ENCODE peak calls at places on chromosomes 1 and 21, in ten cellular contexts. F, R, N, J, L, Z, Q, G, C and B are unnamed samples.

GRCh38 chr21:37877888-37878684 is 38.2 kb downstream of the KCNJ6 start:
- DNase-seq in J (no peak), R (no peak), F (no peak), N (no peak), C (no peak), Z (no peak), G (no peak), Q (no peak), L (no peak), B (no peak)

GRCh38 chr1:219798283-219799030 is 129.9 kb downstream of the SLC30A10 start:
- DNase-seq in J (no peak), L (no peak), Z (peak), R (no peak), Q (no peak), F (no peak), G (peak), C (peak), N (no peak), B (no peak)

GRCh38 chr1:204323887-204324286 is 35.8 kb downstream of the PLEKHA6 start:
- DNase-seq in L (no peak), N (no peak), J (no peak), G (no peak), Q (no peak), F (no peak), Z (peak), C (peak), R (no peak), B (no peak)

GRCh38 chr21:28959367-28960099 is 33.1 kb downstream of the LTN1 start:
- DNase-seq in N (no peak), Q (no peak), F (no peak), C (peak), G (no peak), Z (peak), L (no peak), J (no peak), R (no peak), B (no peak)

GRCh38 chr21:46347791-46348381 is 23.9 kb downstream of the PCNT start:
- DNase-seq in Q (no peak), N (no peak), G (no peak), Z (peak), J (no peak), R (no peak), L (peak), F (no peak), C (no peak), B (no peak)

GRCh38 chr1:89198500-89199072 is at the start of gene GBP4:
- DNase-seq in L (no peak), C (no peak), J (no peak), Q (no peak), G (peak), F (no peak), N (no peak), R (no peak), Z (peak), B (no peak)

GRCh38 chr21:33042812-33043211 is 17.1 kb downstream of the OLIG2 start:
- DNase-seq in N (no peak), F (no peak), J (no peak), Z (peak), G (no peak), Q (no peak), R (no peak), C (peak), L (no peak), B (peak)

GRCh38 chr1:26772687-26773086 is 15.1 kb upstream of the PIGV start:
- DNase-seq in R (no peak), Z (peak), N (no peak), F (no peak), C (peak), J (no peak), Q (no peak), G (no peak), L (no peak), B (no peak)

GRCh38 chr1:231691618-231692259 is 65.1 kb downstream of the DISC1 start:
- DNase-seq in F (no peak), Q (peak), C (no peak), Z (no peak), J (peak), G (no peak), L (peak), N (peak), R (no peak), B (no peak)

GRCh38 chr1:119603695-119604094 is 44.4 kb downstream of the ZNF697 start:
- DNase-seq in R (no peak), Z (no peak), J (no peak), N (no peak), F (no peak), L (no peak), C (no peak), Q (no peak), G (no peak), B (no peak)

GRCh38 chr1:4657920-4658585 is 3.6 kb downstream of the AJAP1 start:
- DNase-seq in F (no peak), Q (no peak), N (no peak), R (no peak), J (peak), Z (no peak), G (no peak), L (no peak), C (no peak), B (no peak)

GRCh38 chr1:9280015-9280860 is 12.5 kb upstream of the SPSB1 start:
- DNase-seq in F (no peak), L (peak), G (peak), J (no peak), R (no peak), Q (no peak), C (peak), Z (peak), N (no peak), B (no peak)

GRCh38 chr21:16258834-16259611 is 529.2 kb downstream of the USP25 start:
- DNase-seq in L (no peak), G (no peak), R (no peak), C (no peak), Z (no peak), Q (no peak), N (no peak), J (no peak), F (no peak), B (no peak)

GRCh38 chr21:36199021-36199420 is 42.4 kb downstream of the DOP1B start:
- DNase-seq in L (no peak), Q (no peak), F (no peak), N (no peak), J (no peak), C (no peak), R (no peak), G (no peak), Z (no peak), B (no peak)

GRCh38 chr1:237111807-237112206 is 69.8 kb downstream of the RYR2 start:
- DNase-seq in Q (no peak), G (no peak), L (no peak), Z (no peak), F (no peak), C (no peak), J (no peak), R (no peak), N (no peak), B (no peak)

GRCh38 chr1:94773296-94773809 is 46.8 kb upstream of the SLC44A3 start:
- DNase-seq in R (no peak), Z (no peak), L (no peak), J (no peak), F (no peak), G (no peak), N (no peak), C (no peak), Q (no peak), B (no peak)

GRCh38 chr1:211591980-211592493 is 13.1 kb upstream of the SLC30A1 start:
- DNase-seq in R (no peak), L (no peak), F (no peak), N (no peak), G (peak), J (no peak), Q (no peak), C (peak), Z (peak), B (no peak)